ENCODE peak calls at places on chromosomes 3 and 15, in four cellular contexts. D is foreskin fibroblast, O is neural progenitor cell, L is hepatocyte. A is an unnamed sample.

GRCh38 chr3:189267981-189268613 is 96.3 kb downstream of the TPRG1 start:
- DNase-seq in L (no peak), D (no peak), O (peak), A (no peak)

GRCh38 chr15:74417230-74417629 is 16.5 kb downstream of the SEMA7A start:
- DNase-seq in D (peak), O (no peak), L (no peak), A (no peak)

GRCh38 chr3:12501360-12502020 is 17.2 kb downstream of the TSEN2 start:
- DNase-seq in L (no peak), D (peak), O (no peak), A (no peak)

GRCh38 chr3:185365281-185366211 is 2.6 kb downstream of the MAP3K13 start:
- DNase-seq in D (no peak), O (no peak), L (no peak), A (no peak)

GRCh38 chr15:70154440-70155347 is 57.0 kb upstream of the TLE3 start:
- DNase-seq in O (peak), D (no peak), L (peak), A (no peak)

GRCh38 chr3:107574650-107575049 is 51.9 kb downstream of the BBX start:
- DNase-seq in D (peak), L (peak), O (peak), A (peak)

GRCh38 chr15:40985541-40986330 is 32.5 kb downstream of the CHAC1 start:
- DNase-seq in D (peak), L (no peak), O (no peak), A (no peak)

GRCh38 chr15:77606142-77607034 is 26.3 kb downstream of the LINGO1 start:
- DNase-seq in L (no peak), O (no peak), D (no peak), A (no peak)

GRCh38 chr15:37375529-37375928 is 275.2 kb upstream of the MEIS2 start:
- DNase-seq in D (no peak), O (peak), L (no peak), A (no peak)

GRCh38 chr3:56593455-56594158 is 36.6 kb downstream of the CCDC66 start:
- DNase-seq in O (no peak), L (no peak), D (no peak), A (no peak)

GRCh38 chr15:50261979-50262378 is 3.5 kb downstream of the HDC start:
- DNase-seq in D (no peak), L (no peak), O (no peak), A (no peak)

GRCh38 chr15:97461212-97461611 is 499.3 kb upstream of the ARRDC4 start:
- DNase-seq in L (peak), D (no peak), O (no peak), A (no peak)

GRCh38 chr3:139439278-139439677 is 37.0 kb downstream of the RBP2 start:
- DNase-seq in D (no peak), L (no peak), O (no peak), A (no peak)

GRCh38 chr3:13853978-13854296 is 25.9 kb downstream of the WNT7A start:
- DNase-seq in D (no peak), O (no peak), L (peak), A (no peak)

GRCh38 chr15:72472907-72473669 is 1.0 kb upstream of the ARIH1 start:
- DNase-seq in D (no peak), O (no peak), L (peak), A (no peak)

GRCh38 chr3:25502233-25502632 is 74.2 kb downstream of the RARB start:
- DNase-seq in D (no peak), L (no peak), O (no peak), A (no peak)

GRCh38 chr15:72237286-72238224 is 6.6 kb upstream of the PKM start:
- DNase-seq in D (peak), O (no peak), L (peak), A (peak)

GRCh38 chr3:50170689-50171088 is 15.6 kb downstream of the SEMA3F start:
- DNase-seq in D (peak), L (no peak), O (no peak), A (no peak)

GRCh38 chr15:82183121-82184031 is 79.2 kb downstream of the EFL1 start:
- DNase-seq in O (no peak), L (no peak), D (peak), A (no peak)

GRCh38 chr15:99454941-99455795 is 110.6 kb upstream of the MEF2A start:
- DNase-seq in L (peak), D (peak), O (no peak), A (no peak)

GRCh38 chr15:78983146-78983918 is 38.5 kb upstream of the CTSH start:
- DNase-seq in D (no peak), L (no peak), O (no peak), A (no peak)

GRCh38 chr3:98600412-98601095 is 7.1 kb upstream of the CPOX start:
- DNase-seq in L (no peak), O (no peak), D (no peak), A (no peak)

GRCh38 chr3:109952924-109953323 is 615.6 kb upstream of the DPPA4 start:
- DNase-seq in D (no peak), L (no peak), O (no peak), A (no peak)

GRCh38 chr15:98914626-98915025 is 93.0 kb downstream of the PGPEP1L start:
- DNase-seq in O (no peak), D (peak), L (no peak), A (no peak)

GRCh38 chr15:55897560-55898336 is 95.7 kb downstream of the NEDD4 start:
- DNase-seq in D (peak), L (peak), O (peak), A (peak)

GRCh38 chr15:40921949-40922607 is 7.1 kb upstream of the DLL4 start:
- DNase-seq in L (peak), D (no peak), O (no peak), A (no peak)

GRCh38 chr3:193605876-193606275 is 12.9 kb downstream of the OPA1 start:
- DNase-seq in L (peak), D (peak), O (peak), A (peak)
- TF ChIP-seq CTCF in L (peak), D (peak), O (peak), A (peak)

GRCh38 chr3:4656059-4656458 is 162.9 kb downstream of the ITPR1 start:
- DNase-seq in L (peak), O (peak), D (peak), A (peak)
- TF ChIP-seq CTCF in L (peak), O (peak), D (peak), A (no peak)

GRCh38 chr15:96341465-96342142 is 11.1 kb downstream of the NR2F2 start:
- DNase-seq in D (no peak), L (no peak), O (peak), A (no peak)
- TF ChIP-seq CTCF in D (no peak), L (no peak), O (no peak), A (no peak)

DNA sequence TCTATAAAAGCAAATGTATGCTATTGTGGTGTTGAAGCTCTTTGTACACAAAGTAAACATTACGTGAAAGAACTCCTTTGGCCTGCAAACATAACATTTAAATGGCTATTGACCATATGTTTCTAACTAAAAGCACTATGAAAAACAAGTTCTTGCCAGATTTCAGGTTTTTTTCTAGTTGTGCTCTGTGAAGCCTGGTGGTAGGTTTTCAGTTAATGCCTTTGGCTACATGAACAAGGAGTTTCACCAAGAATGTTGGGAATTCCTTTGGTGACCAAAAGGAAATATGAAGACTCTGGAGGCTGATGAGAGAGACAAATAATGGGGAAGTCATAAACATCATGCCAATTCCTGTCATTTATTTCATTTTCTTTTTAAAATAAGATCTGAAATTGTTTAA is 66.0 kb downstream of the RBMS3 start:
- DNase-seq in D (peak), L (peak), O (no peak), A (no peak)
- TF ChIP-seq CTCF in D (no peak), L (no peak), O (no peak), A (no peak)

GRCh38 chr3:89250742-89251141 is 143.3 kb downstream of the EPHA3 start:
- DNase-seq in O (no peak), D (no peak), L (no peak), A (no peak)

DNA sequence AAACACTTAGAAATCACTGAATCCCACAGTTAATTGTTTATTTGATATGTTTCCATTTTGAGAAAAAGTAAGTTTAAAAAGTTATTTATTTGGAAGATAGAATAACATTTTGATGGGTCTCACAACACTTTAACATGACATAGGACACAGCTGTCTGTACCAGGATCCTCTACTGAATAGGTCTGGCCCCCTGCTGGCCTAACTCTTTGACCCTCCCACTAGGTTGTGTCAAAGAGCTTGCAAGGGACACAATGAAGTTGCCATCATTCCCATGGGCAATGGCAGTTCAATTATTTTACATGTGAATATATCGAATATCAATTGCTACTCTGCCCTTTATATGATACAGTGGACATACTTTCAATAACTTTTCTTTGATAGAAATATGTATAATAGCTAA is 138.9 kb downstream of the EPHA3 start:
- DNase-seq in L (no peak), D (no peak), O (peak), A (no peak)
- TF ChIP-seq CTCF in L (no peak), D (no peak), O (peak), A (no peak)